ENCODE peak calls at places on chromosomes 13 and 19, in six cellular contexts. Q is fibroblast of the aortic adventitia, E is H9, T is brain microvascular endothelial cell, U is Kasumi-1, C is transverse colon. Z is an unnamed sample.

GRCh38 chr19:2474232-2475017 is 1.5 kb upstream of the GADD45B start:
- DNase-seq in Q (peak; percentile 84), E (peak; percentile 89), T (peak; percentile 83), U (peak; percentile 71), C (peak; percentile 86), Z (peak; percentile 87)

GRCh38 chr13:100671389-100672182 is 3.0 kb downstream of the TMTC4 start:
- DNase-seq in Q (no peak), E (no peak), T (no peak), U (no peak), C (no peak), Z (no peak)

GRCh38 chr13:98447881-98448641 is 128.8 kb downstream of the STK24 start:
- DNase-seq in Q (no peak), E (peak; percentile 76), T (no peak), U (peak; percentile 11), C (no peak), Z (no peak)

GRCh38 chr19:5145521-5146511 is 176.9 kb downstream of the KDM4B start:
- DNase-seq in Q (no peak), E (no peak), T (no peak), U (no peak), C (no peak), Z (no peak)

GRCh38 chr13:35926859-35927530 is 204.2 kb downstream of the DCLK1 start:
- DNase-seq in Q (peak; percentile 28), E (no peak), T (no peak), U (no peak), C (no peak), Z (no peak)

GRCh38 chr19:1295169-1296012 is 9.7 kb downstream of the EFNA2 start:
- DNase-seq in Q (no peak), E (peak; percentile 64), T (no peak), U (no peak), C (no peak), Z (no peak)

GRCh38 chr13:113275387-113275786 is 21.7 kb upstream of the LAMP1 start:
- DNase-seq in Q (peak; percentile 70), E (peak; percentile 62), T (peak; percentile 68), U (peak; percentile 32), C (peak; percentile 43), Z (peak; percentile 50)

GRCh38 chr19:49019242-49019932 is 2.5 kb upstream of the LHB start:
- DNase-seq in Q (no peak), E (peak; percentile 86), T (peak; percentile 22), U (peak; percentile 23), C (peak; percentile 84), Z (peak; percentile 88)

GRCh38 chr19:47895165-47895782 is 9.2 kb upstream of the SULT2A1 start:
- DNase-seq in Q (peak; percentile 4), E (no peak), T (no peak), U (no peak), C (no peak), Z (no peak)

GRCh38 chr13:97136418-97136817 is 85.7 kb upstream of the MBNL2 start:
- DNase-seq in Q (no peak), E (no peak), T (no peak), U (no peak), C (no peak), Z (no peak)

GRCh38 chr13:101785858-101786257 is 333.4 kb downstream of the ITGBL1 start:
- DNase-seq in Q (no peak), E (peak; percentile 72), T (peak; percentile 43), U (no peak), C (no peak), Z (peak; percentile 20)

GRCh38 chr19:16714702-16715294 is 4.8 kb upstream of the NWD1 start:
- DNase-seq in Q (peak; percentile 62), E (peak; percentile 71), T (peak; percentile 27), U (peak; percentile 59), C (peak; percentile 72), Z (peak; percentile 59)

GRCh38 chr19:39563408-39563807 is 23.4 kb upstream of the EID2 start:
- DNase-seq in Q (peak; percentile 69), E (no peak), T (peak; percentile 11), U (no peak), C (no peak), Z (peak; percentile 47)

GRCh38 chr13:47843005-47843404 is 158.1 kb downstream of the SUCLA2 start:
- DNase-seq in Q (no peak), E (no peak), T (no peak), U (no peak), C (no peak), Z (no peak)

GRCh38 chr13:103952183-103952582 is 886.0 kb upstream of the SLC10A2 start:
- DNase-seq in Q (no peak), E (no peak), T (no peak), U (no peak), C (no peak), Z (no peak)

GRCh38 chr13:43783820-43784219 is 3.0 kb downstream of the ENOX1 start:
- DNase-seq in Q (peak; percentile 61), E (no peak), T (peak; percentile 69), U (peak; percentile 8), C (no peak), Z (peak; percentile 3)

GRCh38 chr19:18135712-18136584 is 17.0 kb upstream of the PIK3R2 start:
- DNase-seq in Q (no peak), E (no peak), T (no peak), U (no peak), C (peak; percentile 79), Z (peak; percentile 34)

GRCh38 chr19:53908106-53908932 is 759 bp upstream of the CACNG7 start:
- DNase-seq in Q (peak; percentile 74), E (peak; percentile 93), T (peak; percentile 30), U (no peak), C (no peak), Z (peak; percentile 63)

GRCh38 chr19:46639356-46640061 is 3.5 kb upstream of the GNG8 start:
- DNase-seq in Q (peak; percentile 87), E (no peak), T (no peak), U (no peak), C (peak; percentile 48), Z (no peak)

GRCh38 chr19:3512562-3512961 is 6.5 kb downstream of the FZR1 start:
- DNase-seq in Q (no peak), E (no peak), T (no peak), U (no peak), C (no peak), Z (no peak)

GRCh38 chr19:39951686-39952085 is 17.3 kb upstream of the FCGBP start:
- DNase-seq in Q (peak; percentile 25), E (no peak), T (peak; percentile 69), U (peak; percentile 18), C (no peak), Z (no peak)

GRCh38 chr13:45120967-45121366 is 657 bp downstream of the GTF2F2 start:
- DNase-seq in Q (no peak), E (no peak), T (no peak), U (no peak), C (no peak), Z (no peak)

GRCh38 chr13:43908156-43909126 is 28.7 kb downstream of the LACC1 start:
- DNase-seq in Q (peak; percentile 69), E (no peak), T (peak; percentile 62), U (peak; percentile 53), C (no peak), Z (peak; percentile 8)

GRCh38 chr19:19356500-19356899 is 35.9 kb downstream of the MAU2 start:
- DNase-seq in Q (no peak), E (no peak), T (no peak), U (no peak), C (no peak), Z (no peak)

GRCh38 chr13:114123876-114124275 is 8.5 kb downstream of the RASA3 start:
- DNase-seq in Q (no peak), E (no peak), T (no peak), U (no peak), C (no peak), Z (no peak)

GRCh38 chr13:30376426-30377311 is 45.6 kb upstream of the UBE2L5 start:
- DNase-seq in Q (no peak), E (no peak), T (no peak), U (peak; percentile 54), C (peak; percentile 67), Z (peak; percentile 25)

GRCh38 chr13:41568990-41569387 is 111.6 kb downstream of the RGCC start:
- DNase-seq in Q (peak; percentile 84), E (no peak), T (no peak), U (peak; percentile 9), C (no peak), Z (no peak)

GRCh38 chr13:29465741-29466293 is 129.7 kb downstream of the SLC7A1 start:
- DNase-seq in Q (peak; percentile 54), E (no peak), T (peak; percentile 73), U (no peak), C (no peak), Z (peak; percentile 42)

GRCh38 chr13:110499621-110500281 is 61.8 kb downstream of the RAB20 start:
- DNase-seq in Q (no peak), E (no peak), T (no peak), U (no peak), C (no peak), Z (no peak)